ENCODE peak calls at places on chromosomes 12 and 14, in seven cellular contexts. One of them, this sample, is unnamed.

GRCh38 chr14:57049848-57050247 is 218.9 kb downstream of the EXOC5 start:
- DNase-seq in left ventricle myocardium inferior: no peak
- DNase-seq in stimulated activated CD4-positive, alpha-beta T cell treated with anti-CD3 and anti-CD28 coated beads, Interleukin-12 subunit alpha, Interleukin-12 subunit beta, amount 100 ng/mL, for 48 hours: no peak
- DNase-seq in stimulated activated CD8-positive, alpha-beta memory T cell treated with anti-CD3 and anti-CD28 coated beads, Interleukin-4, amount 100 ng/mL, for 24 hours: no peak
- DNase-seq in effector memory CD8-positive, alpha-beta T cell: no peak
- DNase-seq in right cardiac atrium: no peak
- DNase-seq in foreskin fibroblast: no peak
- DNase-seq in this sample: no peak

GRCh38 chr12:76010732-76011458 is 20.7 kb downstream of the PHLDA1 start:
- DNase-seq in left ventricle myocardium inferior: no peak
- DNase-seq in stimulated activated CD4-positive, alpha-beta T cell treated with anti-CD3 and anti-CD28 coated beads, Interleukin-12 subunit alpha, Interleukin-12 subunit beta, amount 100 ng/mL, for 48 hours: no peak
- DNase-seq in stimulated activated CD8-positive, alpha-beta memory T cell treated with anti-CD3 and anti-CD28 coated beads, Interleukin-4, amount 100 ng/mL, for 24 hours: no peak
- DNase-seq in effector memory CD8-positive, alpha-beta T cell: no peak
- DNase-seq in right cardiac atrium: no peak
- DNase-seq in foreskin fibroblast: no peak
- DNase-seq in this sample: no peak

GRCh38 chr12:91183565-91183964 is 948 bp upstream of the DCN start:
- DNase-seq in left ventricle myocardium inferior: no peak
- DNase-seq in stimulated activated CD4-positive, alpha-beta T cell treated with anti-CD3 and anti-CD28 coated beads, Interleukin-12 subunit alpha, Interleukin-12 subunit beta, amount 100 ng/mL, for 48 hours: no peak
- DNase-seq in stimulated activated CD8-positive, alpha-beta memory T cell treated with anti-CD3 and anti-CD28 coated beads, Interleukin-4, amount 100 ng/mL, for 24 hours: no peak
- DNase-seq in effector memory CD8-positive, alpha-beta T cell: no peak
- DNase-seq in right cardiac atrium: no peak
- DNase-seq in foreskin fibroblast: no peak
- DNase-seq in this sample: no peak

GRCh38 chr12:6368906-6369525 is 6.3 kb downstream of the SCNN1A start:
- DNase-seq in left ventricle myocardium inferior: no peak
- DNase-seq in stimulated activated CD4-positive, alpha-beta T cell treated with anti-CD3 and anti-CD28 coated beads, Interleukin-12 subunit alpha, Interleukin-12 subunit beta, amount 100 ng/mL, for 48 hours: no peak
- DNase-seq in stimulated activated CD8-positive, alpha-beta memory T cell treated with anti-CD3 and anti-CD28 coated beads, Interleukin-4, amount 100 ng/mL, for 24 hours: no peak
- DNase-seq in effector memory CD8-positive, alpha-beta T cell: no peak
- DNase-seq in right cardiac atrium: no peak
- DNase-seq in foreskin fibroblast: no peak
- DNase-seq in this sample: no peak

GRCh38 chr12:19550626-19551025 is 111.3 kb downstream of the AEBP2 start:
- DNase-seq in left ventricle myocardium inferior: no peak
- DNase-seq in stimulated activated CD4-positive, alpha-beta T cell treated with anti-CD3 and anti-CD28 coated beads, Interleukin-12 subunit alpha, Interleukin-12 subunit beta, amount 100 ng/mL, for 48 hours: no peak
- DNase-seq in stimulated activated CD8-positive, alpha-beta memory T cell treated with anti-CD3 and anti-CD28 coated beads, Interleukin-4, amount 100 ng/mL, for 24 hours: no peak
- DNase-seq in effector memory CD8-positive, alpha-beta T cell: no peak
- DNase-seq in right cardiac atrium: no peak
- DNase-seq in foreskin fibroblast: no peak
- DNase-seq in this sample: no peak

GRCh38 chr12:130462558-130462924 is 124.9 kb downstream of the PIWIL1 start:
- DNase-seq in left ventricle myocardium inferior: no peak
- DNase-seq in stimulated activated CD4-positive, alpha-beta T cell treated with anti-CD3 and anti-CD28 coated beads, Interleukin-12 subunit alpha, Interleukin-12 subunit beta, amount 100 ng/mL, for 48 hours: no peak
- DNase-seq in stimulated activated CD8-positive, alpha-beta memory T cell treated with anti-CD3 and anti-CD28 coated beads, Interleukin-4, amount 100 ng/mL, for 24 hours: no peak
- DNase-seq in effector memory CD8-positive, alpha-beta T cell: no peak
- DNase-seq in right cardiac atrium: no peak
- DNase-seq in foreskin fibroblast: no peak
- DNase-seq in this sample: no peak

GRCh38 chr12:25184132-25184531 is 10.8 kb downstream of the DNAI7 start:
- DNase-seq in left ventricle myocardium inferior: no peak
- DNase-seq in stimulated activated CD4-positive, alpha-beta T cell treated with anti-CD3 and anti-CD28 coated beads, Interleukin-12 subunit alpha, Interleukin-12 subunit beta, amount 100 ng/mL, for 48 hours: no peak
- DNase-seq in stimulated activated CD8-positive, alpha-beta memory T cell treated with anti-CD3 and anti-CD28 coated beads, Interleukin-4, amount 100 ng/mL, for 24 hours: no peak
- DNase-seq in effector memory CD8-positive, alpha-beta T cell: no peak
- DNase-seq in right cardiac atrium: no peak
- DNase-seq in foreskin fibroblast: no peak
- DNase-seq in this sample: no peak

GRCh38 chr14:44785096-44785495 is 176.7 kb downstream of the KLHL28 start:
- DNase-seq in left ventricle myocardium inferior: no peak
- DNase-seq in stimulated activated CD4-positive, alpha-beta T cell treated with anti-CD3 and anti-CD28 coated beads, Interleukin-12 subunit alpha, Interleukin-12 subunit beta, amount 100 ng/mL, for 48 hours: no peak
- DNase-seq in stimulated activated CD8-positive, alpha-beta memory T cell treated with anti-CD3 and anti-CD28 coated beads, Interleukin-4, amount 100 ng/mL, for 24 hours: no peak
- DNase-seq in effector memory CD8-positive, alpha-beta T cell: no peak
- DNase-seq in right cardiac atrium: no peak
- DNase-seq in foreskin fibroblast: no peak
- DNase-seq in this sample: no peak

GRCh38 chr12:83954939-83955601 is 957.5 kb downstream of the SLC6A15 start:
- DNase-seq in left ventricle myocardium inferior: no peak
- DNase-seq in stimulated activated CD4-positive, alpha-beta T cell treated with anti-CD3 and anti-CD28 coated beads, Interleukin-12 subunit alpha, Interleukin-12 subunit beta, amount 100 ng/mL, for 48 hours: no peak
- DNase-seq in stimulated activated CD8-positive, alpha-beta memory T cell treated with anti-CD3 and anti-CD28 coated beads, Interleukin-4, amount 100 ng/mL, for 24 hours: no peak
- DNase-seq in effector memory CD8-positive, alpha-beta T cell: no peak
- DNase-seq in right cardiac atrium: no peak
- DNase-seq in foreskin fibroblast: no peak
- DNase-seq in this sample: no peak

GRCh38 chr12:125418902-125419564 is 353.8 kb downstream of the AACS start:
- DNase-seq in left ventricle myocardium inferior: no peak
- DNase-seq in stimulated activated CD4-positive, alpha-beta T cell treated with anti-CD3 and anti-CD28 coated beads, Interleukin-12 subunit alpha, Interleukin-12 subunit beta, amount 100 ng/mL, for 48 hours: no peak
- DNase-seq in stimulated activated CD8-positive, alpha-beta memory T cell treated with anti-CD3 and anti-CD28 coated beads, Interleukin-4, amount 100 ng/mL, for 24 hours: no peak
- DNase-seq in effector memory CD8-positive, alpha-beta T cell: no peak
- DNase-seq in right cardiac atrium: no peak
- DNase-seq in foreskin fibroblast: no peak
- DNase-seq in this sample: no peak

GRCh38 chr12:117832459-117833457 is 136.0 kb downstream of the KSR2 start:
- DNase-seq in left ventricle myocardium inferior: no peak
- DNase-seq in stimulated activated CD4-positive, alpha-beta T cell treated with anti-CD3 and anti-CD28 coated beads, Interleukin-12 subunit alpha, Interleukin-12 subunit beta, amount 100 ng/mL, for 48 hours: no peak
- DNase-seq in stimulated activated CD8-positive, alpha-beta memory T cell treated with anti-CD3 and anti-CD28 coated beads, Interleukin-4, amount 100 ng/mL, for 24 hours: no peak
- DNase-seq in effector memory CD8-positive, alpha-beta T cell: no peak
- DNase-seq in right cardiac atrium: no peak
- DNase-seq in foreskin fibroblast: no peak
- DNase-seq in this sample: no peak

GRCh38 chr12:94039199-94039840 is 109.1 kb upstream of the PLXNC1 start:
- DNase-seq in left ventricle myocardium inferior: no peak
- DNase-seq in stimulated activated CD4-positive, alpha-beta T cell treated with anti-CD3 and anti-CD28 coated beads, Interleukin-12 subunit alpha, Interleukin-12 subunit beta, amount 100 ng/mL, for 48 hours: no peak
- DNase-seq in stimulated activated CD8-positive, alpha-beta memory T cell treated with anti-CD3 and anti-CD28 coated beads, Interleukin-4, amount 100 ng/mL, for 24 hours: no peak
- DNase-seq in effector memory CD8-positive, alpha-beta T cell: no peak
- DNase-seq in right cardiac atrium: no peak
- DNase-seq in foreskin fibroblast: no peak
- DNase-seq in this sample: no peak

GRCh38 chr12:52631676-52632459 is 13.5 kb upstream of the KRT73 start:
- DNase-seq in left ventricle myocardium inferior: no peak
- DNase-seq in stimulated activated CD4-positive, alpha-beta T cell treated with anti-CD3 and anti-CD28 coated beads, Interleukin-12 subunit alpha, Interleukin-12 subunit beta, amount 100 ng/mL, for 48 hours: no peak
- DNase-seq in stimulated activated CD8-positive, alpha-beta memory T cell treated with anti-CD3 and anti-CD28 coated beads, Interleukin-4, amount 100 ng/mL, for 24 hours: no peak
- DNase-seq in effector memory CD8-positive, alpha-beta T cell: no peak
- DNase-seq in right cardiac atrium: no peak
- DNase-seq in foreskin fibroblast: no peak
- DNase-seq in this sample: no peak

GRCh38 chr14:45222485-45223262 is 30.3 kb downstream of the MIS18BP1 start:
- DNase-seq in left ventricle myocardium inferior: no peak
- DNase-seq in stimulated activated CD4-positive, alpha-beta T cell treated with anti-CD3 and anti-CD28 coated beads, Interleukin-12 subunit alpha, Interleukin-12 subunit beta, amount 100 ng/mL, for 48 hours: no peak
- DNase-seq in stimulated activated CD8-positive, alpha-beta memory T cell treated with anti-CD3 and anti-CD28 coated beads, Interleukin-4, amount 100 ng/mL, for 24 hours: no peak
- DNase-seq in effector memory CD8-positive, alpha-beta T cell: no peak
- DNase-seq in right cardiac atrium: no peak
- DNase-seq in foreskin fibroblast: no peak
- DNase-seq in this sample: no peak

GRCh38 chr14:87810711-87811110 is 182.3 kb downstream of the GALC start:
- DNase-seq in left ventricle myocardium inferior: no peak
- DNase-seq in stimulated activated CD4-positive, alpha-beta T cell treated with anti-CD3 and anti-CD28 coated beads, Interleukin-12 subunit alpha, Interleukin-12 subunit beta, amount 100 ng/mL, for 48 hours: no peak
- DNase-seq in stimulated activated CD8-positive, alpha-beta memory T cell treated with anti-CD3 and anti-CD28 coated beads, Interleukin-4, amount 100 ng/mL, for 24 hours: no peak
- DNase-seq in effector memory CD8-positive, alpha-beta T cell: no peak
- DNase-seq in right cardiac atrium: no peak
- DNase-seq in foreskin fibroblast: no peak
- DNase-seq in this sample: no peak

GRCh38 chr14:59919582-59920377 is at the start of gene LRRC9:
- DNase-seq in left ventricle myocardium inferior: peak; percentile 12
- DNase-seq in stimulated activated CD4-positive, alpha-beta T cell treated with anti-CD3 and anti-CD28 coated beads, Interleukin-12 subunit alpha, Interleukin-12 subunit beta, amount 100 ng/mL, for 48 hours: no peak
- DNase-seq in stimulated activated CD8-positive, alpha-beta memory T cell treated with anti-CD3 and anti-CD28 coated beads, Interleukin-4, amount 100 ng/mL, for 24 hours: no peak
- DNase-seq in effector memory CD8-positive, alpha-beta T cell: no peak
- DNase-seq in right cardiac atrium: peak; percentile 26
- DNase-seq in foreskin fibroblast: no peak
- DNase-seq in this sample: no peak

GRCh38 chr14:50344831-50345563 is 32.9 kb downstream of the DMAC2L start:
- DNase-seq in left ventricle myocardium inferior: no peak
- DNase-seq in stimulated activated CD4-positive, alpha-beta T cell treated with anti-CD3 and anti-CD28 coated beads, Interleukin-12 subunit alpha, Interleukin-12 subunit beta, amount 100 ng/mL, for 48 hours: no peak
- DNase-seq in stimulated activated CD8-positive, alpha-beta memory T cell treated with anti-CD3 and anti-CD28 coated beads, Interleukin-4, amount 100 ng/mL, for 24 hours: no peak
- DNase-seq in effector memory CD8-positive, alpha-beta T cell: no peak
- DNase-seq in right cardiac atrium: no peak
- DNase-seq in foreskin fibroblast: no peak
- DNase-seq in this sample: no peak